ENCODE peak calls at places on chromosome 1, in seven cellular contexts. H is Calu3, K is spleen, S is heart right ventricle, W is omental fat pad, R is pancreas, M is glutamatergic neuron. Q is an unnamed sample.

GRCh38 chr1:184162266-184162665 is 110.7 kb downstream of the TSEN15 start:
- DNase-seq in M (peak; percentile 28), H (no peak), S (peak; percentile 38), R (no peak), W (no peak), K (no peak), Q (no peak)

GRCh38 chr1:183273300-183273699 is 87.2 kb downstream of the LAMC2 start:
- DNase-seq in R (no peak), S (no peak), M (no peak), W (no peak), K (peak; percentile 2), H (no peak), Q (no peak)

GRCh38 chr1:169019419-169020058 is 87.0 kb upstream of the ATP1B1 start:
- DNase-seq in S (no peak), H (no peak), M (no peak), W (no peak), K (no peak), R (no peak), Q (no peak)

GRCh38 chr1:183630748-183631147 is 4.8 kb downstream of the ARPC5 start:
- DNase-seq in R (no peak), W (no peak), H (no peak), S (no peak), M (no peak), K (no peak), Q (no peak)

GRCh38 chr1:110207831-110208230 is 2.3 kb upstream of the KCNC4 start:
- DNase-seq in H (peak; percentile 76), R (peak; percentile 85), K (peak; percentile 90), M (peak; percentile 89), W (peak; percentile 73), S (peak; percentile 74), Q (peak; percentile 60)

GRCh38 chr1:43225168-43225567 is 44.6 kb upstream of the TMEM125 start:
- DNase-seq in S (no peak), R (no peak), H (no peak), K (no peak), W (no peak), M (no peak), Q (peak; percentile 16)

GRCh38 chr1:241593186-241593585 is 47.0 kb downstream of the CHML start:
- DNase-seq in H (no peak), R (no peak), K (no peak), W (no peak), M (no peak), S (no peak), Q (no peak)

GRCh38 chr1:48235652-48236051 is 13.1 kb downstream of the SLC5A9 start:
- DNase-seq in R (no peak), W (no peak), H (no peak), M (no peak), K (no peak), S (no peak), Q (no peak)

GRCh38 chr1:65691152-65691900 is 101.4 kb upstream of the PDE4B start:
- DNase-seq in M (no peak), S (peak; percentile 14), W (no peak), K (no peak), H (no peak), R (no peak), Q (no peak)

GRCh38 chr1:34470406-34470805 is 284.4 kb upstream of the GJB5 start:
- DNase-seq in W (no peak), K (no peak), M (no peak), R (no peak), S (no peak), H (no peak), Q (no peak)

GRCh38 chr1:59427155-59427554 is 130.3 kb downstream of the FGGY start:
- DNase-seq in W (no peak), R (no peak), K (no peak), H (peak; percentile 74), M (no peak), S (no peak), Q (no peak)

GRCh38 chr1:241612533-241613505 is 27.4 kb downstream of the CHML start:
- DNase-seq in M (no peak), K (no peak), H (peak; percentile 38), R (no peak), W (no peak), S (no peak), Q (no peak)

GRCh38 chr1:27436204-27437159 is 44.1 kb downstream of the GPR3 start:
- DNase-seq in H (peak; percentile 33), S (no peak), K (no peak), M (no peak), W (no peak), R (no peak), Q (no peak)

GRCh38 chr1:75079535-75080290 is 54.5 kb upstream of the LHX8 start:
- DNase-seq in S (no peak), M (peak; percentile 46), W (no peak), R (no peak), H (no peak), K (no peak), Q (no peak)

GRCh38 chr1:157596384-157596783 is 1.5 kb downstream of the FCRL4 start:
- DNase-seq in K (no peak), M (no peak), W (no peak), S (no peak), H (no peak), R (no peak), Q (no peak)

GRCh38 chr1:56508523-56508983 is 70.8 kb downstream of the PLPP3 start:
- DNase-seq in S (peak; percentile 48), M (no peak), H (peak; percentile 48), R (peak; percentile 73), W (no peak), K (no peak), Q (no peak)

GRCh38 chr1:166952002-166952746 is 23.2 kb downstream of the ILDR2 start:
- DNase-seq in S (no peak), H (no peak), W (no peak), M (no peak), R (no peak), K (no peak), Q (no peak)

GRCh38 chr1:164660415-164661174 is 101.6 kb downstream of the PBX1 start:
- DNase-seq in H (peak; percentile 49), K (no peak), M (no peak), S (no peak), W (no peak), R (no peak), Q (no peak)

GRCh38 chr1:241356519-241357365 is at the start of gene RGS7:
- DNase-seq in S (peak; percentile 32), M (peak; percentile 86), W (no peak), H (peak; percentile 81), K (peak; percentile 83), R (peak; percentile 84), Q (peak; percentile 63)

GRCh38 chr1:231240883-231241735 is at the start of gene GNPAT:
- DNase-seq in H (peak; percentile 94), R (peak; percentile 96), W (peak; percentile 66), K (peak; percentile 97), S (peak; percentile 91), M (peak; percentile 92), Q (peak; percentile 94)

GRCh38 chr1:182699673-182700350 is 15.4 kb upstream of the RGS8 start:
- DNase-seq in H (no peak), K (no peak), M (peak; percentile 85), R (no peak), S (peak; percentile 26), W (no peak), Q (no peak)

GRCh38 chr1:39130297-39130696 is 74.2 kb upstream of the MACF1 start:
- DNase-seq in M (no peak), H (no peak), S (no peak), R (no peak), K (no peak), W (no peak), Q (no peak)

DNA sequence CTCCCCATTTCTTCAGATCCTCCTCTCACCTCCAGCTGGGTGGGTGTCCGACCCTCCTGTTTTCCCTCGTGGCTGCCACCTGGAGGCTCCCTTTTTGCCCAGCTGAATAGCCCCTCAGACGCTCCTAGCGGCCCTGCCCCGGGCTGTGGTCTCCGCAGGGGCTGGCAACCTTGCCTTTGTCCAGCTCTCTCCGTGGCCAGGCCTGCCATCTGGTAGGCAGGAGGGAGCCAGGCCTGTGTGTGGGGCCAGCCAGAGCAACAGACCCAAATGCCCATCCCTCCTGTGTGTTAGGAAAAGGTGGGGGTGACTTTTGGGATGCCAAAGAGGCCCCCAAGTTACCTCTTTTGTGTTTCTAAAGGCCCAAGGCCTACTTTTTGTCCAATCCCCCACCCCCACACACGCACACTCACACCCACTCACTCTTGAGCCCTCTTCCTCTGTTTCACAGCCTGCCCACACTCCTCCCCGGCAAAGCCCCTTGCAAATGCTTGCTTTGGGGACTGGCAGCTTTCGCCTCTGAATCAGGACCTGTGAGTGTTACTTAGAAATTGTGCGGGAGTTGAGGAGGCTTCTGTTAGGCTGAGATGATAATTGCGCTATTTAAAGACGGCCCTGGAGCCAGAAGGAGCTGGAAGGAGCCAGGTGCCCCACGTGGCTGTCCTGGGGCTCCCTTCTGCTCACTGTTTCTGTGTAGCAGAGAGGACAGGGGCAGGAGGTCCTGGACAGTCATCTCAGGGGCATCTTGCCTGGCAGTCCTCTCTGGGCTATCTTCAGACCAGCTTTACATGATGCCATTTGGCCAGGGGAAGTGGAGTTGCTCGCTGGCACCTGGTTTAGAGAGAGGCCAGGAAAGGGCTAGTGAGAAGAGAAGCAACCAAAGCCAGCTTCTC is 9.1 kb downstream of the PPFIA4 start:
- DNase-seq in M (no peak), H (no peak), K (no peak), W (peak; percentile 17), R (no peak), S (no peak), Q (no peak)
- TF ChIP-seq CTCF in M (no peak), H (no peak), K (no peak), W (no peak), R (no peak), S (no peak), Q (no peak)

DNA sequence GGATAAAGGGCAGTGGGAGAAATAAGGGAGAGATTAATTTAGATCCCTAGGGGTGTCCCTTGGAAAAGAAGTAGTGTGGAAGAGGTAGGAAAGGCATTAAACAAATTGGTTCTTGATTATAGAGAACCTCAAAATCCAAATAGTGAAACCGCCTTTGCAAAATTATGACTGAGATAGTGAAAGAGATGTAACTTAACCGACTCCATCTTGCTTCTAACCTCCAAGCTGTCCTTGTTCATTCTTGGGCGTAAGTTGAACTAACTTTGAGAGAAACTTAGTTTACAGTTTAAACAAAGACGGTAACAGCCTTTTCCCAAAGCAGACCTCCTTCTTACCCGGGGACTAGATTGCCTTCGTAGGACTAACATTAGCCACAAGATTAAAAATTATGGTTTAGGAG is 3.2 kb upstream of the RAB3GAP2 start:
- DNase-seq in M (no peak), R (no peak), W (no peak), H (no peak), S (no peak), K (no peak), Q (no peak)
- TF ChIP-seq CTCF in M (no peak), R (no peak), W (no peak), H (no peak), S (no peak), K (no peak), Q (no peak)

GRCh38 chr1:155052412-155053400 is 1.6 kb downstream of the ADAM15 start:
- DNase-seq in K (no peak), H (peak; percentile 64), W (no peak), R (peak; percentile 39), S (peak; percentile 62), M (no peak), Q (no peak)
- TF ChIP-seq CTCF in K (peak; percentile 4), H (peak; percentile 59), W (no peak), R (no peak), S (peak; percentile 39), M (no peak), Q (no peak)

GRCh38 chr1:190320952-190321351 is 156.7 kb downstream of the BRINP3 start:
- DNase-seq in W (no peak), R (no peak), K (no peak), M (no peak), S (no peak), H (peak; percentile 53), Q (no peak)
- TF ChIP-seq CTCF in W (no peak), R (no peak), K (no peak), M (no peak), S (no peak), H (peak; percentile 46), Q (no peak)

Q was measured in mesothelial cell of epicardium.